ENCODE peak calls at places on chromosome 2, in five cellular contexts. M, H, D, P and S are unnamed samples.

GRCh38 chr2:240506406-240507059 is 51.3 kb downstream of the ANKMY1 start:
- DNase-seq in M (no peak), H (no peak), D (no peak), P (peak; percentile 15), S (no peak)

GRCh38 chr2:224038049-224038829 is 847 bp downstream of the SERPINE2 start:
- DNase-seq in M (no peak), H (peak; percentile 65), D (no peak), P (peak; percentile 63), S (peak; percentile 29)

GRCh38 chr2:85768713-85769112 is 14.9 kb downstream of the ATOH8 start:
- DNase-seq in M (peak; percentile 83), H (peak; percentile 93), D (no peak), P (no peak), S (peak; percentile 73)

GRCh38 chr2:86747708-86748627 is 27.9 kb downstream of the RMND5A start:
- DNase-seq in M (peak; percentile 94), H (no peak), D (peak; percentile 79), P (no peak), S (peak; percentile 85)

GRCh38 chr2:104701471-104701911 is 152.4 kb upstream of the POU3F3 start:
- DNase-seq in M (no peak), H (no peak), D (no peak), P (no peak), S (no peak)

GRCh38 chr2:230221533-230221932 is 1.7 kb upstream of the SP110 start:
- DNase-seq in M (no peak), H (no peak), D (no peak), P (no peak), S (no peak)

GRCh38 chr2:26088038-26088643 is 54.3 kb downstream of the RAB10 start:
- DNase-seq in M (peak; percentile 37), H (no peak), D (no peak), P (no peak), S (peak; percentile 42)

GRCh38 chr2:3656762-3657691 is 973 bp upstream of the ALLC start:
- DNase-seq in M (no peak), H (no peak), D (no peak), P (peak; percentile 39), S (no peak)

GRCh38 chr2:165864353-165864752 is 70.3 kb upstream of the GALNT3 start:
- DNase-seq in M (no peak), H (no peak), D (no peak), P (no peak), S (no peak)